ENCODE peak calls at places on chromosomes 11 and 22, in six cellular contexts. G is IMR-90, Y is heart left ventricle, N is left ventricle myocardium inferior, O is foreskin fibroblast, Z is tibial nerve. X is an unnamed sample.

GRCh38 chr11:79265756-79266322 is 175.0 kb downstream of the TENM4 start:
- DNase-seq in G (peak), Z (no peak), N (no peak), O (peak), Y (no peak), X (peak)

GRCh38 chr11:103994111-103994510 is 42.3 kb upstream of the DDI1 start:
- DNase-seq in G (no peak), N (no peak), O (peak), Z (no peak), Y (no peak), X (peak)

GRCh38 chr11:125211191-125211953 is 46.8 kb downstream of the PKNOX2 start:
- DNase-seq in Y (no peak), O (no peak), Z (no peak), N (no peak), G (peak), X (no peak)

GRCh38 chr22:23685205-23685784 is 5.5 kb upstream of the RGL4 start:
- DNase-seq in Y (no peak), O (peak), G (peak), N (no peak), Z (no peak), X (peak)

GRCh38 chr11:64745219-64745522 is 1.2 kb upstream of the RASGRP2 start:
- DNase-seq in Y (peak), N (peak), Z (peak), G (no peak), O (no peak), X (no peak)

GRCh38 chr11:22797081-22797480 is 32.5 kb downstream of the SVIP start:
- DNase-seq in Y (no peak), N (no peak), Z (no peak), G (no peak), O (no peak), X (no peak)

GRCh38 chr11:74687237-74688005 is 43.8 kb downstream of the CHRDL2 start:
- DNase-seq in Y (no peak), O (peak), Z (no peak), N (no peak), G (peak), X (peak)

GRCh38 chr11:64862914-64863313 is 15.5 kb downstream of the EHD1 start:
- DNase-seq in Y (peak), O (no peak), G (no peak), Z (no peak), N (peak), X (no peak)

GRCh38 chr11:22792497-22792896 is 37.1 kb downstream of the SVIP start:
- DNase-seq in Y (no peak), G (peak), N (no peak), Z (no peak), O (peak), X (peak)

GRCh38 chr11:9535189-9535781 is 38.2 kb upstream of the WEE1 start:
- DNase-seq in G (peak), Z (peak), O (peak), N (peak), Y (peak), X (peak)

GRCh38 chr11:86446924-86447285 is 72.2 kb downstream of the CCDC81 start:
- DNase-seq in O (no peak), N (no peak), Z (no peak), G (no peak), Y (no peak), X (no peak)

GRCh38 chr11:70772950-70773349 is 374.6 kb downstream of the CTTN start:
- DNase-seq in Z (no peak), G (no peak), O (no peak), N (no peak), Y (no peak), X (no peak)

GRCh38 chr11:17976651-17977050 is 36.2 kb downstream of the SERGEF start:
- DNase-seq in N (no peak), Y (no peak), Z (no peak), G (no peak), O (no peak), X (no peak)

GRCh38 chr22:45475063-45475747 is 27.5 kb upstream of the FBLN1 start:
- DNase-seq in N (no peak), Z (no peak), G (peak), Y (no peak), O (peak), X (peak)

GRCh38 chr11:12158926-12159325 is 48.5 kb downstream of the MICAL2 start:
- DNase-seq in N (no peak), O (no peak), G (peak), Y (no peak), Z (no peak), X (no peak)

GRCh38 chr22:24200616-24201212 is 19.4 kb downstream of the SUSD2 start:
- DNase-seq in N (no peak), O (peak), G (peak), Y (no peak), Z (no peak), X (peak)

GRCh38 chr11:65301491-65302329 is 13.0 kb upstream of the CDC42EP2 start:
- DNase-seq in Y (peak), Z (no peak), O (peak), N (peak), G (peak), X (no peak)

GRCh38 chr11:12534549-12534948 is 139.7 kb upstream of the TEAD1 start:
- DNase-seq in Z (no peak), O (no peak), G (no peak), N (no peak), Y (no peak), X (no peak)

GRCh38 chr11:61111786-61112517 is 9.7 kb downstream of the CD5 start:
- DNase-seq in N (no peak), Z (no peak), G (no peak), Y (no peak), O (no peak), X (no peak)

GRCh38 chr11:15418887-15419286 is 304.2 kb downstream of the INSC start:
- DNase-seq in O (no peak), G (no peak), Y (no peak), N (no peak), Z (no peak), X (no peak)

GRCh38 chr11:125425601-125426000 is 70.5 kb downstream of the FEZ1 start:
- DNase-seq in N (peak), O (no peak), Z (peak), Y (peak), G (no peak), X (no peak)

GRCh38 chr22:31575190-31575589 is 78.9 kb downstream of the SFI1 start:
- DNase-seq in Z (no peak), O (no peak), Y (no peak), N (no peak), G (no peak), X (no peak)

GRCh38 chr11:34013893-34014571 is 37.5 kb upstream of the CAPRIN1 start:
- DNase-seq in N (no peak), Y (no peak), O (no peak), G (no peak), Z (no peak), X (no peak)

GRCh38 chr11:432501-433100 is 9.2 kb downstream of the ANO9 start:
- DNase-seq in Z (no peak), Y (no peak), N (no peak), O (no peak), G (no peak), X (no peak)

GRCh38 chr22:46150615-46151423 is 493 bp downstream of the PPARA start:
- DNase-seq in N (no peak), Y (no peak), O (peak), Z (no peak), G (no peak), X (no peak)

GRCh38 chr22:17501679-17502285 is 61.5 kb upstream of the SLC25A18 start:
- DNase-seq in Y (peak), Z (peak), N (no peak), G (peak), O (peak), X (peak)

GRCh38 chr11:60835472-60835871 is 6.4 kb upstream of the CCDC86 start:
- DNase-seq in N (no peak), O (peak), G (peak), Y (no peak), Z (no peak), X (peak)

GRCh38 chr22:47168900-47169800 is 406.7 kb downstream of the TBC1D22A start:
- DNase-seq in O (no peak), Y (peak), Z (no peak), N (no peak), G (peak), X (peak)

GRCh38 chr11:7964873-7965272 is 374 bp downstream of the NLRP10 start:
- DNase-seq in O (peak), G (peak), N (no peak), Z (no peak), Y (no peak), X (peak)

GRCh38 chr22:42931421-42932196 is 74.5 kb upstream of the ARFGAP3 start:
- DNase-seq in Z (no peak), O (peak), G (peak), N (no peak), Y (no peak), X (peak)

GRCh38 chr11:69002743-69003231 is 10.3 kb downstream of the MRGPRF start:
- DNase-seq in O (peak), G (no peak), Z (no peak), N (no peak), Y (no peak), X (no peak)

GRCh38 chr11:45158891-45159605 is 12.6 kb downstream of the PRDM11 start:
- DNase-seq in Z (no peak), N (no peak), Y (no peak), G (no peak), O (no peak), X (no peak)

GRCh38 chr11:82521427-82521826 is 212.2 kb downstream of the FAM181B start:
- DNase-seq in G (no peak), N (no peak), Y (no peak), Z (peak), O (no peak), X (no peak)

GRCh38 chr22:37351268-37351667 is 69.0 kb downstream of the CYTH4 start:
- DNase-seq in Y (no peak), N (no peak), G (no peak), O (no peak), Z (no peak), X (no peak)
- TF ChIP-seq CTCF in Y (no peak), N (no peak), G (no peak), O (no peak), Z (no peak), X (no peak)

DNA sequence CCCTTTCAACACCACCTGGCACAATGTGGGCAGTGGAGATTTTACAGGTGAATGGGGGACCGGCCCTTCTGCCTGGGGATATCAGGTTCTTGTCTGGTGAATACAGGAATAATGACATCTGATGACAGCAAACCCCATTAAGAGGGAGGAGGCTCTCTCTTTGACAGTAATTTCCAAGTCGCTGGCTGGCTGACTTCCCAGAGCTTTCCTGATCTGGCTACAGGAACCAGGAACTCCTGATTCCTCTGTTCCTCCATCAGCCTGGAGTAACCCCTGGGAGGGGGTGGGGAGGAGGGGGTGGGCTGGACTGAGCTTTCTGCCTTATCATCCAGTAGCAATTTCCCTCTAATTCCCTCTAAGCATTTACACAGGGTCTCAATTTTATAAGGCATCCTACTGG is 3.7 kb upstream of the MIEF1 start:
- DNase-seq in Y (no peak), G (no peak), Z (no peak), O (no peak), N (peak), X (no peak)
- TF ChIP-seq CTCF in Y (no peak), G (no peak), Z (no peak), O (no peak), N (no peak), X (no peak)

GRCh38 chr11:113397821-113398220 is 10.2 kb downstream of the ANKK1 start:
- DNase-seq in Z (no peak), N (no peak), O (no peak), Y (no peak), G (no peak), X (no peak)
- TF ChIP-seq CTCF in Z (no peak), N (no peak), O (no peak), Y (no peak), G (no peak), X (no peak)

GRCh38 chr11:29260939-29261705 is 755.7 kb downstream of the KCNA4 start:
- DNase-seq in G (peak), N (no peak), Z (no peak), Y (no peak), O (peak), X (peak)
- TF ChIP-seq CTCF in G (peak), N (no peak), Z (no peak), Y (no peak), O (no peak), X (no peak)

GRCh38 chr11:120112174-120112796 is 25.6 kb downstream of the TRIM29 start:
- DNase-seq in Z (no peak), O (no peak), Y (no peak), N (no peak), G (no peak), X (no peak)
- TF ChIP-seq CTCF in Z (peak), O (no peak), Y (no peak), N (no peak), G (no peak), X (no peak)

DNA sequence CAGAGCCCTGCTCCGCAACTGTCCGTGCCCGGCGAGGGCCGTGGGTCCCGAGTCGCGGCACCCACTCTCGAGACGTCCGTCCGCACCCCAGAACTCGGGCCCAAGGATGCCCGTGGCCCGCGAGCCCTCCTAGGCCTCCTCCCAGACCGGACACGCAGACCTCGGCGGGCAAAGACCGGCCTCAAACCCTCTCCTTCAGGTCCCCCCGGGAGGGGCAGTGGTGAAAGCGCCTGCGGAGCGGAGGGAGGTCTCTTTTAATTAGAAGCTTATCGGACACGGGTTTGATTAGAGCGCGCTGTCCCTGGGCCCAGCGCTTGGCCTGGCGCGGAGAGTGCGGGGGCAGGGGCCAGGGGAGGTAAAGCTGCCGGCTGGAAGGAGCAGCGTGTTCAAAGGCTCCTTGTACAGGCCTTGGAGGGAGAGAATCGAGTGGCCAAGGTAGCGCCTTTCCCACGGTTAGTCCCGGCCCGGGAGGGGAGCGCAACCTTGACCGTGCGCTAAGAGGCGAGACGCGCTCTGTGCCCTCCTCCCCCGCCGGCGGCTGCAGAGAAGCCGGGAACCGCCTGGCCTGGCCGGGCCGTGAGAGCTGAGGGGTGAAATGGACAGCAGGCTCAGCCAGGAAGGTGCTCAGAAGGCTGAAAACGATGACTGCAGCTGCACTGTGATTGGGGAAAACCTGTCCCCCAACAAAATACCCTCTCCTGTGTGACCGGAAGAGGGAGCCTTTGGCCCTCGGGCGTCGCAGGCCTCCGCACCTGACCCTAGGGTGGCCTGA is 4.6 kb downstream of the WT1 start:
- DNase-seq in Z (no peak), O (no peak), G (no peak), N (no peak), Y (no peak), X (no peak)
- TF ChIP-seq CTCF in Z (no peak), O (no peak), G (no peak), N (peak), Y (no peak), X (peak)